ENCODE peak calls at places on chromosomes 4 and X, in four cellular contexts. A is NCI-H1092 treated with DMSO at 0.1 percent for 48 hours, E is T-cell, L is endothelial cell. O is an unnamed sample.

GRCh38 chr4:69096111-69096656 is at the start of gene UGT2B7:
- DNase-seq in A (no peak), E (no peak), L (no peak), O (no peak)

GRCh38 chr4:133624744-133625143 is 475.6 kb downstream of the PCDH10 start:
- DNase-seq in A (no peak), E (no peak), L (no peak), O (no peak)

GRCh38 chr4:20351360-20352171 is 99.9 kb downstream of the SLIT2 start:
- DNase-seq in A (no peak), E (no peak), L (no peak), O (no peak)

GRCh38 chr4:1784789-1785591 is 8.1 kb upstream of the FGFR3 start:
- DNase-seq in A (no peak), E (no peak), L (no peak), O (no peak)

GRCh38 chr4:37188100-37188499 is 56.4 kb upstream of the NWD2 start:
- DNase-seq in A (no peak), E (no peak), L (no peak), O (no peak)

GRCh38 chrX:47189906-47190305 is 3.7 kb upstream of the UBA1 start:
- DNase-seq in A (no peak), E (no peak), L (no peak), O (no peak)

GRCh38 chrX:118763489-118763888 is 36.1 kb downstream of the IL13RA1 start:
- DNase-seq in A (no peak), E (no peak), L (no peak), O (no peak)

GRCh38 chr4:8838911-8839431 is 32.7 kb downstream of the HMX1 start:
- DNase-seq in A (no peak), E (no peak), L (no peak), O (no peak)

GRCh38 chr4:7351014-7351413 is 83.7 kb downstream of the PSAPL1 start:
- DNase-seq in A (no peak), E (no peak), L (no peak), O (no peak)

GRCh38 chr4:151524610-151525009 is 115.6 kb downstream of the FHIP1A start:
- DNase-seq in A (no peak), E (no peak), L (no peak), O (no peak)

GRCh38 chr4:71732066-71732465 is 51.8 kb downstream of the GC start:
- DNase-seq in A (no peak), E (no peak), L (no peak), O (no peak)

GRCh38 chrX:120468071-120468470 is 1.0 kb downstream of the LAMP2 start:
- DNase-seq in A (no peak), E (no peak), L (no peak), O (no peak)

GRCh38 chr4:20248155-20248558 is 3.5 kb upstream of the SLIT2 start:
- DNase-seq in A (peak; percentile 69), E (no peak), L (peak; percentile 31), O (no peak)

GRCh38 chr4:138398297-138398696 is 156.1 kb upstream of the SLC7A11 start:
- DNase-seq in A (peak; percentile 20), E (no peak), L (no peak), O (no peak)

GRCh38 chrX:143854006-143854405 is 29.9 kb upstream of the UBE2NL start:
- DNase-seq in A (no peak), E (no peak), L (no peak), O (no peak)

GRCh38 chr4:159860945-159861344 is 758.1 kb downstream of the RAPGEF2 start:
- DNase-seq in A (no peak), E (no peak), L (no peak), O (no peak)

O was measured in lung.